ENCODE peak calls at places on chromosomes 11 and 22, in four cellular contexts. O, Q, U and A are unnamed samples. For H3K36me3 and H3K27me3, the result is how much of the 10 kb centered on the place peaks cover.

GRCh38 chr22:32736746-32737145 is 64.8 kb upstream of the TIMP3 start:
- DNase-seq in O (no peak), Q (no peak), U (no peak), A (no peak)

GRCh38 chr11:71060358-71060757 is 192.0 kb downstream of the SHANK2 start:
- DNase-seq in O (no peak), Q (no peak), U (no peak), A (no peak)

GRCh38 chr11:8813658-8814057 is 97.3 kb upstream of the AKIP1 start:
- DNase-seq in O (peak), Q (peak), U (peak), A (peak)

GRCh38 chr22:28259774-28260173 is 340.7 kb upstream of the PITPNB start:
- DNase-seq in O (no peak), Q (no peak), U (no peak), A (no peak)

GRCh38 chr22:44000123-44000522 is 24.0 kb upstream of the PARVB start:
- DNase-seq in O (no peak), Q (no peak), U (no peak), A (no peak)

GRCh38 chr11:22624742-22625447 is 728 bp downstream of the FANCF start:
- DNase-seq in O (peak), Q (peak), U (peak), A (peak)

GRCh38 chr22:37283393-37283937 is 1.2 kb downstream of the CYTH4 start:
- DNase-seq in O (no peak), Q (no peak), U (no peak), A (no peak)

GRCh38 chr11:127383026-127383425 is 382.5 kb upstream of the KIRREL3 start:
- DNase-seq in O (peak), Q (no peak), U (no peak), A (no peak)

GRCh38 chr22:49107561-49107960 is 720.1 kb downstream of the BRD1 start:
- DNase-seq in O (no peak), Q (no peak), U (no peak), A (no peak)

GRCh38 chr11:74171630-74172465 is 759 bp downstream of the PPME1 start:
- DNase-seq in O (peak), Q (no peak), U (no peak), A (no peak)

GRCh38 chr22:49518436-49518970 is 309.2 kb downstream of the BRD1 start:
- DNase-seq in O (no peak), Q (no peak), U (no peak), A (no peak)

GRCh38 chr11:69040581-69041260 is 8.0 kb upstream of the TPCN2 start:
- DNase-seq in O (peak), Q (peak), U (no peak), A (peak)

GRCh38 chr11:34653031-34653430 is 32.1 kb downstream of the EHF start:
- DNase-seq in O (no peak), Q (no peak), U (no peak), A (no peak)

GRCh38 chr11:61505640-61506155 is 2.9 kb upstream of the LRRC10B start:
- DNase-seq in O (no peak), Q (no peak), U (no peak), A (peak)

GRCh38 chr22:24156915-24157782 is 24.1 kb upstream of the SUSD2 start:
- DNase-seq in O (peak), Q (peak), U (peak), A (peak)

GRCh38 chr11:12280199-12280837 is 97.1 kb upstream of the PARVA start:
- DNase-seq in O (no peak), Q (no peak), U (no peak), A (no peak)

GRCh38 chr11:83711035-83711630 is 425.0 kb upstream of the CCDC90B start:
- DNase-seq in O (no peak), Q (peak), U (no peak), A (no peak)

GRCh38 chr11:119366690-119367620 is 14.5 kb downstream of the USP2 start:
- DNase-seq in O (no peak), Q (no peak), U (no peak), A (peak)

GRCh38 chr11:125397421-125397820 is 98.6 kb downstream of the FEZ1 start:
- DNase-seq in O (no peak), Q (no peak), U (no peak), A (no peak)
- H3K36me3 ChIP-seq in O (under half), Q (under half), U (under half), A (under half)

GRCh38 chr11:96241351-96241841 is 101.6 kb downstream of the MAML2 start:
- DNase-seq in O (no peak), Q (no peak), U (no peak), A (no peak)
- H3K4me3 ChIP-seq in O (no peak), Q (no peak), U (no peak), A (no peak)

GRCh38 chr11:108198833-108199232 is 23.6 kb downstream of the NPAT start:
- DNase-seq in O (no peak), Q (no peak), U (no peak), A (no peak)
- H3K27me3 ChIP-seq in O (under half), Q (under half), U (under half), A (under half)

GRCh38 chr11:32935462-32936029 is 42.9 kb downstream of the QSER1 start:
- DNase-seq in O (no peak), Q (no peak), U (no peak), A (no peak)

GRCh38 chr11:32931605-32932004 is 39.0 kb downstream of the QSER1 start:
- DNase-seq in O (peak), Q (peak), U (no peak), A (no peak)

DNA sequence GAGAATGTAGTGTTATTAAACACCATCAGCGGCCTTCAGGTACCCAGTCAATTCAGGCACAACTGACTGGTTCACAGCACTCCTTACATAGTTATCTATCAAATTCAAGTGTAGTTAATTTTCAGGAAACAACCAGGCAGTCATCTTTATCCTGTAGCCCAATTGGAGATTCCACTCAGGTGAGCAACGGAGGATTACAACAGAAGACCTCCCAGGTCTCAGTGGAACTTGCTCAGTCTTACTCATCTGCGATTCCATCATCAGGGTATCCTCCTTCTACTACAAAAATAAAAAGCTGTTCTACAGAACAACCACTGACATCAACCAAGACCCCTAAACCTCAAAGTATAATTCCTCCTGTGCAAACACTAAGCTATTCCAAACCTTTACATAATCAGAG is 39.6 kb downstream of the QSER1 start:
- DNase-seq in O (no peak), Q (no peak), U (no peak), A (no peak)
- H3K36me3 ChIP-seq in O (under half), Q (under half), U (half or more), A (half or more)

GRCh38 chr11:102449651-102450570 is 2.7 kb downstream of the TMEM123 start:
- DNase-seq in O (no peak), Q (no peak), U (no peak), A (no peak)
- H3K4me3 ChIP-seq in O (no peak), Q (no peak), U (no peak), A (peak)

GRCh38 chr11:20597137-20597923 is 2.1 kb upstream of the SLC6A5 start:
- DNase-seq in O (no peak), Q (no peak), U (no peak), A (no peak)

GRCh38 chr11:20596629-20597129 is 2.7 kb upstream of the SLC6A5 start:
- DNase-seq in O (no peak), Q (no peak), U (peak), A (no peak)

GRCh38 chr11:20597924-20598484 is 1.4 kb upstream of the SLC6A5 start:
- DNase-seq in O (no peak), Q (no peak), U (no peak), A (no peak)

GRCh38 chr11:20599424-20600346 is at the start of gene SLC6A5:
- DNase-seq in O (no peak), Q (peak), U (peak), A (peak)

GRCh38 chr11:20598487-20598886 is 921 bp upstream of the SLC6A5 start:
- DNase-seq in O (no peak), Q (no peak), U (no peak), A (no peak)
- H3K27me3 ChIP-seq in O (half or more), Q (half or more), U (half or more), A (under half)

DNA sequence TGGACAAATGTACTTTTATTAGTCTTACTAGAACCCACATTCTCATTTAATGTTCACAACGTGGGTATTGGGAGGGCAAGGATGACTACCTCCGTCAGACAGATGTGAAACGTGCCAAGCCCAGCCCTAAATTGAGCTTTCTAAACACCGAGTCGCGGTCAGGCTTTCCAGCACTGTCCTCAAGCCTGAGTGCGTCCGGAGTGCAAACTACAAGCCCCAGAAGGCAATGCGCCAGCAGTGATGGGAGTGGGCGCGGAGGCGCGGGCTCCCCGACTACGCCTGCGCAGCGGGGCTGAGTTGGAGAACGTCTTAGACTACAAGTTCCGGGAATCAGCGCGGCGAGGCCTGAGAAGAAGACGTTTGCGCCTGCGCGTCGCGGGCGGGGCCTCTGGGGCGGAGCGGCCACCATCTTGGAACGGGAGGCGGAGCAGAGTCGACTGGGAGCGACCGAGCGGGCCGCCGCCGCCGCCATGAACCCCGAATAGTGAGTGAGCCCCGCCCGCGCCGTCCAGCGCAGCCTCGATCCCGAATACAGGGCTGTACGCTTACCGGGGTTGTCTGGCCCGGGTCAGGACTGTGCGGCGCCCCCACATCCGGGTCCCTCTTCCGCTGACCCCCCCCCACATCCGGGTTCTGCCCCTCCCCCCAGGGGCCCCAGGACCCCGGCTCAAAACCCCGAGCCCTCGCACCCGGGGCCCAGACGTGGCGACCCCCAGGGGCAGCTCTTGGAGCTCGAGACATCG is at the start of gene RAB1B:
- DNase-seq in O (peak), Q (peak), U (peak), A (peak)
- H3K36me3 ChIP-seq in O (under half), Q (under half), U (half or more), A (under half)

GRCh38 chr22:47995718-47996117 is 1233.3 kb downstream of the TBC1D22A start:
- DNase-seq in O (no peak), Q (no peak), U (no peak), A (no peak)

GRCh38 chr22:47994899-47995573 is 1232.6 kb downstream of the TBC1D22A start:
- DNase-seq in O (no peak), Q (no peak), U (no peak), A (no peak)

GRCh38 chr22:47997052-47997568 is 1234.7 kb downstream of the TBC1D22A start:
- DNase-seq in O (no peak), Q (no peak), U (no peak), A (no peak)

GRCh38 chr22:47997612-47998011 is 1235.2 kb downstream of the TBC1D22A start:
- DNase-seq in O (no peak), Q (no peak), U (no peak), A (no peak)

GRCh38 chr22:47996446-47996857 is 1234.0 kb downstream of the TBC1D22A start:
- DNase-seq in O (no peak), Q (no peak), U (no peak), A (no peak)
- H3K4me3 ChIP-seq in O (no peak), Q (no peak), U (no peak), A (no peak)

GRCh38 chr11:58992489-58992888 is 53.2 kb downstream of the GLYATL1 start:
- DNase-seq in O (no peak), Q (no peak), U (no peak), A (no peak)
- H3K27me3 ChIP-seq in O (under half), Q (under half), U (under half), A (under half)